ENCODE peak calls at places on chromosomes 13 and 19, in nine cellular contexts. One of them, this sample, is unnamed.

GRCh38 chr13:40922437-40923040 is 96.6 kb downstream of the ELF1 start:
- DNase-seq in endodermal cell: peak; percentile 53
- DNase-seq in A549: no peak
- DNase-seq in heart right ventricle: peak; percentile 13
- DNase-seq in choroid plexus epithelial cell: peak; percentile 12
- DNase-seq in osteoblast: peak; percentile 77
- DNase-seq in astrocyte of the spinal cord: no peak
- DNase-seq in CD8-positive, alpha-beta T cell: no peak
- DNase-seq in astrocyte of the cerebellum: no peak
- DNase-seq in this sample: no peak

GRCh38 chr13:36950920-36951319 is 30.9 kb upstream of the SMAD9 start:
- DNase-seq in endodermal cell: no peak
- DNase-seq in A549: no peak
- DNase-seq in heart right ventricle: no peak
- DNase-seq in choroid plexus epithelial cell: no peak
- DNase-seq in osteoblast: no peak
- DNase-seq in astrocyte of the spinal cord: no peak
- DNase-seq in CD8-positive, alpha-beta T cell: no peak
- DNase-seq in astrocyte of the cerebellum: no peak
- DNase-seq in this sample: no peak

GRCh38 chr13:97344250-97345175 is 89.5 kb upstream of the RAP2A start:
- DNase-seq in endodermal cell: peak; percentile 78
- DNase-seq in A549: no peak
- DNase-seq in heart right ventricle: peak; percentile 70
- DNase-seq in choroid plexus epithelial cell: peak; percentile 81
- DNase-seq in osteoblast: peak; percentile 91
- DNase-seq in astrocyte of the spinal cord: peak; percentile 63
- DNase-seq in CD8-positive, alpha-beta T cell: no peak
- DNase-seq in astrocyte of the cerebellum: peak; percentile 44
- DNase-seq in this sample: no peak

GRCh38 chr19:35879770-35880317 is 11.5 kb downstream of the APLP1 start:
- DNase-seq in endodermal cell: peak; percentile 98
- DNase-seq in A549: peak; percentile 98
- DNase-seq in heart right ventricle: peak; percentile 91
- DNase-seq in choroid plexus epithelial cell: peak; percentile 88
- DNase-seq in osteoblast: peak; percentile 98
- DNase-seq in astrocyte of the spinal cord: peak; percentile 84
- DNase-seq in CD8-positive, alpha-beta T cell: peak; percentile 39
- DNase-seq in astrocyte of the cerebellum: peak; percentile 47
- DNase-seq in this sample: no peak

GRCh38 chr19:12913011-12913561 is 6.0 kb downstream of the SYCE2 start:
- DNase-seq in endodermal cell: peak; percentile 92
- DNase-seq in A549: no peak
- DNase-seq in heart right ventricle: peak; percentile 71
- DNase-seq in choroid plexus epithelial cell: peak; percentile 75
- DNase-seq in osteoblast: peak; percentile 77
- DNase-seq in astrocyte of the spinal cord: peak; percentile 37
- DNase-seq in CD8-positive, alpha-beta T cell: no peak
- DNase-seq in astrocyte of the cerebellum: peak; percentile 32
- DNase-seq in this sample: no peak

GRCh38 chr19:6739390-6739883 is at the start of gene TRIP10:
- DNase-seq in endodermal cell: peak; percentile 94
- DNase-seq in A549: peak; percentile 65
- DNase-seq in heart right ventricle: peak; percentile 90
- DNase-seq in choroid plexus epithelial cell: peak; percentile 85
- DNase-seq in osteoblast: peak; percentile 99
- DNase-seq in astrocyte of the spinal cord: peak; percentile 79
- DNase-seq in CD8-positive, alpha-beta T cell: peak; percentile 71
- DNase-seq in astrocyte of the cerebellum: no peak
- DNase-seq in this sample: no peak

GRCh38 chr19:50268046-50268445 is 61.1 kb downstream of the KCNC3 start:
- DNase-seq in endodermal cell: no peak
- DNase-seq in A549: no peak
- DNase-seq in heart right ventricle: no peak
- DNase-seq in choroid plexus epithelial cell: no peak
- DNase-seq in osteoblast: peak; percentile 8
- DNase-seq in astrocyte of the spinal cord: no peak
- DNase-seq in CD8-positive, alpha-beta T cell: no peak
- DNase-seq in astrocyte of the cerebellum: no peak
- DNase-seq in this sample: no peak

GRCh38 chr13:31050486-31051400 is 111.0 kb downstream of the HSPH1 start:
- DNase-seq in endodermal cell: peak; percentile 35
- DNase-seq in A549: no peak
- DNase-seq in heart right ventricle: no peak
- DNase-seq in choroid plexus epithelial cell: peak; percentile 41
- DNase-seq in osteoblast: no peak
- DNase-seq in astrocyte of the spinal cord: peak; percentile 4
- DNase-seq in CD8-positive, alpha-beta T cell: no peak
- DNase-seq in astrocyte of the cerebellum: no peak
- DNase-seq in this sample: no peak

GRCh38 chr19:42465827-42466280 is 23.1 kb upstream of the CXCL17 start:
- DNase-seq in endodermal cell: peak; percentile 52
- DNase-seq in A549: no peak
- DNase-seq in heart right ventricle: no peak
- DNase-seq in choroid plexus epithelial cell: no peak
- DNase-seq in osteoblast: no peak
- DNase-seq in astrocyte of the spinal cord: no peak
- DNase-seq in CD8-positive, alpha-beta T cell: no peak
- DNase-seq in astrocyte of the cerebellum: no peak
- DNase-seq in this sample: no peak

GRCh38 chr13:50945669-50946068 is 36.1 kb downstream of the RNASEH2B start:
- DNase-seq in endodermal cell: no peak
- DNase-seq in A549: no peak
- DNase-seq in heart right ventricle: no peak
- DNase-seq in choroid plexus epithelial cell: no peak
- DNase-seq in osteoblast: no peak
- DNase-seq in astrocyte of the spinal cord: no peak
- DNase-seq in CD8-positive, alpha-beta T cell: no peak
- DNase-seq in astrocyte of the cerebellum: no peak
- DNase-seq in this sample: no peak

GRCh38 chr13:70188567-70188966 is 80.3 kb upstream of the KLHL1 start:
- DNase-seq in endodermal cell: no peak
- DNase-seq in A549: no peak
- DNase-seq in heart right ventricle: no peak
- DNase-seq in choroid plexus epithelial cell: no peak
- DNase-seq in osteoblast: no peak
- DNase-seq in astrocyte of the spinal cord: no peak
- DNase-seq in CD8-positive, alpha-beta T cell: no peak
- DNase-seq in astrocyte of the cerebellum: no peak
- DNase-seq in this sample: peak; percentile 96

GRCh38 chr13:113187263-113187669 is 21.2 kb downstream of the PCID2 start:
- DNase-seq in endodermal cell: peak; percentile 41
- DNase-seq in A549: peak; percentile 94
- DNase-seq in heart right ventricle: peak; percentile 89
- DNase-seq in choroid plexus epithelial cell: peak; percentile 99
- DNase-seq in osteoblast: peak; percentile 95
- DNase-seq in astrocyte of the spinal cord: peak; percentile 99
- DNase-seq in CD8-positive, alpha-beta T cell: no peak
- DNase-seq in astrocyte of the cerebellum: peak; percentile 93
- DNase-seq in this sample: peak; percentile 92

GRCh38 chr19:40502647-40503046 is 35.8 kb downstream of the SPTBN4 start:
- DNase-seq in endodermal cell: peak; percentile 81
- DNase-seq in A549: peak; percentile 58
- DNase-seq in heart right ventricle: no peak
- DNase-seq in choroid plexus epithelial cell: peak; percentile 6
- DNase-seq in osteoblast: peak; percentile 73
- DNase-seq in astrocyte of the spinal cord: no peak
- DNase-seq in CD8-positive, alpha-beta T cell: no peak
- DNase-seq in astrocyte of the cerebellum: no peak
- DNase-seq in this sample: no peak

GRCh38 chr19:8731428-8732169 is 10.2 kb downstream of the OR2Z1 start:
- DNase-seq in endodermal cell: peak; percentile 54
- DNase-seq in A549: no peak
- DNase-seq in heart right ventricle: no peak
- DNase-seq in choroid plexus epithelial cell: no peak
- DNase-seq in osteoblast: no peak
- DNase-seq in astrocyte of the spinal cord: no peak
- DNase-seq in CD8-positive, alpha-beta T cell: no peak
- DNase-seq in astrocyte of the cerebellum: no peak
- DNase-seq in this sample: no peak

GRCh38 chr19:46623915-46624502 is 880 bp downstream of the PTGIR start:
- DNase-seq in endodermal cell: no peak
- DNase-seq in A549: no peak
- DNase-seq in heart right ventricle: no peak
- DNase-seq in choroid plexus epithelial cell: no peak
- DNase-seq in osteoblast: peak; percentile 57
- DNase-seq in astrocyte of the spinal cord: no peak
- DNase-seq in CD8-positive, alpha-beta T cell: no peak
- DNase-seq in astrocyte of the cerebellum: no peak
- DNase-seq in this sample: no peak

GRCh38 chr19:46620716-46621115 is 4.2 kb downstream of the PTGIR start:
- DNase-seq in endodermal cell: no peak
- DNase-seq in A549: no peak
- DNase-seq in heart right ventricle: no peak
- DNase-seq in choroid plexus epithelial cell: no peak
- DNase-seq in osteoblast: peak; percentile 96
- DNase-seq in astrocyte of the spinal cord: no peak
- DNase-seq in CD8-positive, alpha-beta T cell: no peak
- DNase-seq in astrocyte of the cerebellum: no peak
- DNase-seq in this sample: no peak

GRCh38 chr19:46621191-46622117 is 3.4 kb downstream of the PTGIR start:
- DNase-seq in endodermal cell: no peak
- DNase-seq in A549: no peak
- DNase-seq in heart right ventricle: no peak
- DNase-seq in choroid plexus epithelial cell: no peak
- DNase-seq in osteoblast: peak; percentile 87
- DNase-seq in astrocyte of the spinal cord: no peak
- DNase-seq in CD8-positive, alpha-beta T cell: no peak
- DNase-seq in astrocyte of the cerebellum: no peak
- DNase-seq in this sample: no peak

GRCh38 chr19:46620267-46620666 is 4.6 kb downstream of the PTGIR start:
- DNase-seq in endodermal cell: no peak
- DNase-seq in A549: no peak
- DNase-seq in heart right ventricle: no peak
- DNase-seq in choroid plexus epithelial cell: no peak
- DNase-seq in osteoblast: no peak
- DNase-seq in astrocyte of the spinal cord: no peak
- DNase-seq in CD8-positive, alpha-beta T cell: no peak
- DNase-seq in astrocyte of the cerebellum: no peak
- DNase-seq in this sample: no peak

GRCh38 chr19:46622118-46622446 is 2.8 kb downstream of the PTGIR start:
- DNase-seq in endodermal cell: no peak
- DNase-seq in A549: no peak
- DNase-seq in heart right ventricle: no peak
- DNase-seq in choroid plexus epithelial cell: no peak
- DNase-seq in osteoblast: no peak
- DNase-seq in astrocyte of the spinal cord: no peak
- DNase-seq in CD8-positive, alpha-beta T cell: no peak
- DNase-seq in astrocyte of the cerebellum: no peak
- DNase-seq in this sample: no peak
- H3K4me3 ChIP-seq in endodermal cell: no peak overlapping the region
- H3K4me3 ChIP-seq in A549: no peak overlapping the region
- H3K4me3 ChIP-seq in heart right ventricle: peak overlapping the region; percentile 8
- H3K4me3 ChIP-seq in choroid plexus epithelial cell: no peak overlapping the region
- H3K4me3 ChIP-seq in osteoblast: no peak overlapping the region
- H3K4me3 ChIP-seq in astrocyte of the spinal cord: no peak overlapping the region
- H3K4me3 ChIP-seq in CD8-positive, alpha-beta T cell: no peak overlapping the region
- H3K4me3 ChIP-seq in astrocyte of the cerebellum: no peak overlapping the region
- H3K4me3 ChIP-seq in this sample: no peak overlapping the region

GRCh38 chr13:44230736-44231135 is 142.9 kb upstream of the SERP2 start:
- DNase-seq in endodermal cell: no peak
- DNase-seq in A549: no peak
- DNase-seq in heart right ventricle: no peak
- DNase-seq in choroid plexus epithelial cell: peak; percentile 17
- DNase-seq in osteoblast: no peak
- DNase-seq in astrocyte of the spinal cord: peak; percentile 39
- DNase-seq in CD8-positive, alpha-beta T cell: no peak
- DNase-seq in astrocyte of the cerebellum: peak; percentile 27
- DNase-seq in this sample: no peak

GRCh38 chr13:44232729-44233128 is 140.9 kb upstream of the SERP2 start:
- DNase-seq in endodermal cell: no peak
- DNase-seq in A549: no peak
- DNase-seq in heart right ventricle: no peak
- DNase-seq in choroid plexus epithelial cell: no peak
- DNase-seq in osteoblast: no peak
- DNase-seq in astrocyte of the spinal cord: no peak
- DNase-seq in CD8-positive, alpha-beta T cell: no peak
- DNase-seq in astrocyte of the cerebellum: no peak
- DNase-seq in this sample: no peak

GRCh38 chr13:44230071-44230470 is 143.6 kb upstream of the SERP2 start:
- DNase-seq in endodermal cell: no peak
- DNase-seq in A549: no peak
- DNase-seq in heart right ventricle: no peak
- DNase-seq in choroid plexus epithelial cell: no peak
- DNase-seq in osteoblast: no peak
- DNase-seq in astrocyte of the spinal cord: no peak
- DNase-seq in CD8-positive, alpha-beta T cell: no peak
- DNase-seq in astrocyte of the cerebellum: no peak
- DNase-seq in this sample: no peak

GRCh38 chr13:44229371-44230030 is 144.1 kb upstream of the SERP2 start:
- DNase-seq in endodermal cell: no peak
- DNase-seq in A549: no peak
- DNase-seq in heart right ventricle: no peak
- DNase-seq in choroid plexus epithelial cell: no peak
- DNase-seq in osteoblast: no peak
- DNase-seq in astrocyte of the spinal cord: no peak
- DNase-seq in CD8-positive, alpha-beta T cell: no peak
- DNase-seq in astrocyte of the cerebellum: no peak
- DNase-seq in this sample: no peak

GRCh38 chr13:44231786-44232516 is 141.7 kb upstream of the SERP2 start:
- DNase-seq in endodermal cell: peak; percentile 95
- DNase-seq in A549: peak; percentile 84
- DNase-seq in heart right ventricle: no peak
- DNase-seq in choroid plexus epithelial cell: peak; percentile 99
- DNase-seq in osteoblast: peak; percentile 93
- DNase-seq in astrocyte of the spinal cord: peak; percentile 98
- DNase-seq in CD8-positive, alpha-beta T cell: no peak
- DNase-seq in astrocyte of the cerebellum: peak; percentile 94
- DNase-seq in this sample: peak; percentile 100
- TF ChIP-seq CTCF in endodermal cell: peak; percentile 42
- TF ChIP-seq CTCF in A549: no peak
- TF ChIP-seq CTCF in heart right ventricle: no peak
- TF ChIP-seq CTCF in choroid plexus epithelial cell: peak; percentile 33
- TF ChIP-seq CTCF in osteoblast: no peak
- TF ChIP-seq CTCF in astrocyte of the spinal cord: no peak
- TF ChIP-seq CTCF in CD8-positive, alpha-beta T cell: no peak
- TF ChIP-seq CTCF in astrocyte of the cerebellum: peak; percentile 20
- TF ChIP-seq CTCF in this sample: peak; percentile 48

DNA sequence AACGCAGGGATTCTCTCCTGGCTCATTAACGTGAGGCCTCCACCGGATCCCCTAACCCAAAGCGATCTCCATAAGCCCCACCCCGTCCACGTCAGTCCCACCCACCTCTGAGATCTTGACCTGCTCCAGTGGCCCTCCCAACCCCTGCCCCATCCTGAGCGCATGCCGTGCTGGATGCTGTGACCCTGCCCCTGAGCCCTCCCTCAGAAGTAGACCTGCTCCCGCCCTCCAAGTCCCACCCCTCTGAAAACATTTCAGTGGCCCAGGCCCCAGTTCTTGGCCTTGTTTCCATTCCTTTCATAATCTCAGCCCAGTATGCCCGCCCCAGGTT is 19.9 kb downstream of the LMTK3 start:
- DNase-seq in endodermal cell: peak; percentile 95
- DNase-seq in A549: no peak
- DNase-seq in heart right ventricle: no peak
- DNase-seq in choroid plexus epithelial cell: no peak
- DNase-seq in osteoblast: peak; percentile 52
- DNase-seq in astrocyte of the spinal cord: no peak
- DNase-seq in CD8-positive, alpha-beta T cell: no peak
- DNase-seq in astrocyte of the cerebellum: no peak
- DNase-seq in this sample: no peak
- H3K4me3 ChIP-seq in endodermal cell: no peak overlapping the region
- H3K4me3 ChIP-seq in A549: no peak overlapping the region
- H3K4me3 ChIP-seq in heart right ventricle: no peak overlapping the region
- H3K4me3 ChIP-seq in choroid plexus epithelial cell: no peak overlapping the region
- H3K4me3 ChIP-seq in osteoblast: no peak overlapping the region
- H3K4me3 ChIP-seq in astrocyte of the spinal cord: no peak overlapping the region
- H3K4me3 ChIP-seq in CD8-positive, alpha-beta T cell: no peak overlapping the region
- H3K4me3 ChIP-seq in astrocyte of the cerebellum: no peak overlapping the region
- H3K4me3 ChIP-seq in this sample: no peak overlapping the region

GRCh38 chr13:109783447-109783814 is 3.0 kb downstream of the IRS2 start:
- DNase-seq in endodermal cell: peak; percentile 87
- DNase-seq in A549: no peak
- DNase-seq in heart right ventricle: no peak
- DNase-seq in choroid plexus epithelial cell: no peak
- DNase-seq in osteoblast: peak; percentile 85
- DNase-seq in astrocyte of the spinal cord: no peak
- DNase-seq in CD8-positive, alpha-beta T cell: no peak
- DNase-seq in astrocyte of the cerebellum: no peak
- DNase-seq in this sample: no peak
- TF ChIP-seq CTCF in endodermal cell: peak; percentile 50
- TF ChIP-seq CTCF in A549: no peak
- TF ChIP-seq CTCF in heart right ventricle: no peak
- TF ChIP-seq CTCF in choroid plexus epithelial cell: no peak
- TF ChIP-seq CTCF in osteoblast: no peak
- TF ChIP-seq CTCF in astrocyte of the spinal cord: no peak
- TF ChIP-seq CTCF in CD8-positive, alpha-beta T cell: no peak
- TF ChIP-seq CTCF in astrocyte of the cerebellum: no peak
- TF ChIP-seq CTCF in this sample: no peak

This sample was measured in epithelial cell of proximal tubule.